ENCODE peak calls at places on chromosomes 7 and 10, in six cellular contexts. One of them, this sample, is unnamed.

GRCh38 chr7:41886257-41886905 is 183.5 kb upstream of the INHBA start:
- DNase-seq in H1: no peak
- DNase-seq in HCT116: no peak
- DNase-seq in K562: no peak
- DNase-seq in A549: no peak
- DNase-seq in SK-N-SH: no peak
- DNase-seq in this sample: peak

GRCh38 chr10:525565-526315 is 163.7 kb downstream of the DIP2C start:
- DNase-seq in HCT116: no peak
- DNase-seq in SK-N-SH: no peak
- DNase-seq in H1: no peak
- DNase-seq in A549: no peak
- DNase-seq in K562: no peak
- DNase-seq in this sample: peak

GRCh38 chr10:30586828-30587227 is 42.7 kb downstream of the LYZL2 start:
- DNase-seq in HCT116: no peak
- DNase-seq in SK-N-SH: no peak
- DNase-seq in H1: no peak
- DNase-seq in A549: no peak
- DNase-seq in K562: no peak
- DNase-seq in this sample: no peak

GRCh38 chr7:34220501-34220900 is 315.2 kb downstream of the BMPER start:
- DNase-seq in HCT116: no peak
- DNase-seq in K562: no peak
- DNase-seq in A549: no peak
- DNase-seq in H1: no peak
- DNase-seq in SK-N-SH: no peak
- DNase-seq in this sample: no peak

GRCh38 chr10:54769051-54769450 is 32.0 kb downstream of the PCDH15 start:
- DNase-seq in HCT116: no peak
- DNase-seq in K562: no peak
- DNase-seq in A549: no peak
- DNase-seq in SK-N-SH: no peak
- DNase-seq in H1: no peak
- DNase-seq in this sample: no peak

GRCh38 chr7:24831240-24831639 is 74.0 kb upstream of the GSDME start:
- DNase-seq in K562: no peak
- DNase-seq in A549: no peak
- DNase-seq in SK-N-SH: no peak
- DNase-seq in H1: no peak
- DNase-seq in HCT116: no peak
- DNase-seq in this sample: peak

GRCh38 chr10:97101166-97101940 is 84.4 kb downstream of the SLIT1 start:
- DNase-seq in H1: no peak
- DNase-seq in SK-N-SH: no peak
- DNase-seq in A549: no peak
- DNase-seq in K562: no peak
- DNase-seq in HCT116: no peak
- DNase-seq in this sample: no peak

GRCh38 chr10:133261726-133262325 is 14.8 kb downstream of the ADAM8 start:
- DNase-seq in A549: peak
- DNase-seq in K562: peak
- DNase-seq in SK-N-SH: peak
- DNase-seq in HCT116: no peak
- DNase-seq in H1: no peak
- DNase-seq in this sample: peak

GRCh38 chr7:128453836-128454804 is 1.6 kb upstream of the HILPDA start:
- DNase-seq in HCT116: no peak
- DNase-seq in K562: no peak
- DNase-seq in H1: no peak
- DNase-seq in SK-N-SH: peak
- DNase-seq in A549: no peak
- DNase-seq in this sample: peak

GRCh38 chr10:134743-135600 is at the start of gene ZMYND11:
- DNase-seq in A549: no peak
- DNase-seq in K562: peak
- DNase-seq in SK-N-SH: peak
- DNase-seq in HCT116: no peak
- DNase-seq in H1: no peak
- DNase-seq in this sample: peak

GRCh38 chr7:10121641-10122040 is 852.0 kb upstream of the PHF14 start:
- DNase-seq in H1: no peak
- DNase-seq in HCT116: no peak
- DNase-seq in A549: no peak
- DNase-seq in SK-N-SH: peak
- DNase-seq in K562: no peak
- DNase-seq in this sample: no peak

GRCh38 chr10:124917168-124917938 is 24.6 kb upstream of the ZRANB1 start:
- DNase-seq in HCT116: no peak
- DNase-seq in H1: no peak
- DNase-seq in K562: peak
- DNase-seq in A549: peak
- DNase-seq in SK-N-SH: peak
- DNase-seq in this sample: peak

GRCh38 chr10:30043476-30044270 is 15.7 kb downstream of the JCAD start:
- DNase-seq in K562: no peak
- DNase-seq in A549: no peak
- DNase-seq in SK-N-SH: no peak
- DNase-seq in H1: no peak
- DNase-seq in HCT116: no peak
- DNase-seq in this sample: no peak

GRCh38 chr10:79376078-79376628 is 28.9 kb downstream of the PPIF start:
- DNase-seq in H1: no peak
- DNase-seq in HCT116: no peak
- DNase-seq in K562: no peak
- DNase-seq in A549: no peak
- DNase-seq in SK-N-SH: no peak
- DNase-seq in this sample: no peak

GRCh38 chr7:145036592-145037386 is 200.9 kb upstream of the TPK1 start:
- DNase-seq in H1: peak
- DNase-seq in K562: peak
- DNase-seq in SK-N-SH: peak
- DNase-seq in A549: peak
- DNase-seq in HCT116: peak
- DNase-seq in this sample: peak

GRCh38 chr7:86644282-86645173 is 819 bp downstream of the GRM3 start:
- DNase-seq in HCT116: no peak
- DNase-seq in K562: no peak
- DNase-seq in A549: no peak
- DNase-seq in SK-N-SH: peak
- DNase-seq in H1: no peak
- DNase-seq in this sample: no peak

GRCh38 chr7:101519324-101520017 is 109.6 kb downstream of the MYL10 start:
- DNase-seq in A549: no peak
- DNase-seq in HCT116: no peak
- DNase-seq in SK-N-SH: no peak
- DNase-seq in H1: no peak
- DNase-seq in K562: no peak
- DNase-seq in this sample: peak

GRCh38 chr10:13840036-13840435 is 253.3 kb downstream of the PRPF18 start:
- DNase-seq in SK-N-SH: no peak
- DNase-seq in A549: no peak
- DNase-seq in K562: no peak
- DNase-seq in H1: no peak
- DNase-seq in HCT116: no peak
- DNase-seq in this sample: no peak

GRCh38 chr10:30056767-30057355 is 2.5 kb downstream of the JCAD start:
- DNase-seq in A549: no peak
- DNase-seq in SK-N-SH: no peak
- DNase-seq in K562: no peak
- DNase-seq in HCT116: peak
- DNase-seq in H1: no peak
- DNase-seq in this sample: no peak

GRCh38 chr10:81031774-81032173 is 494.1 kb downstream of the SH2D4B start:
- DNase-seq in H1: no peak
- DNase-seq in A549: no peak
- DNase-seq in SK-N-SH: no peak
- DNase-seq in K562: no peak
- DNase-seq in HCT116: no peak
- DNase-seq in this sample: no peak

GRCh38 chr10:101616415-101617101 is 28.4 kb downstream of the DPCD start:
- DNase-seq in H1: no peak
- DNase-seq in K562: no peak
- DNase-seq in A549: no peak
- DNase-seq in SK-N-SH: peak
- DNase-seq in HCT116: no peak
- DNase-seq in this sample: no peak

GRCh38 chr7:25117226-25118047 is 7.6 kb downstream of the CYCS start:
- DNase-seq in A549: no peak
- DNase-seq in H1: no peak
- DNase-seq in SK-N-SH: no peak
- DNase-seq in K562: peak
- DNase-seq in HCT116: no peak
- DNase-seq in this sample: peak

GRCh38 chr10:52879181-52879607 is 106.6 kb upstream of the MBL2 start:
- DNase-seq in HCT116: no peak
- DNase-seq in K562: no peak
- DNase-seq in SK-N-SH: no peak
- DNase-seq in H1: no peak
- DNase-seq in A549: no peak
- DNase-seq in this sample: peak

GRCh38 chr10:104028146-104028545 is 57.5 kb downstream of the COL17A1 start:
- DNase-seq in H1: no peak
- DNase-seq in HCT116: peak
- DNase-seq in A549: peak
- DNase-seq in K562: no peak
- DNase-seq in SK-N-SH: peak
- DNase-seq in this sample: peak

GRCh38 chr10:17023386-17024298 is 106.0 kb downstream of the CUBN start:
- DNase-seq in HCT116: peak
- DNase-seq in H1: no peak
- DNase-seq in A549: peak
- DNase-seq in K562: peak
- DNase-seq in SK-N-SH: no peak
- DNase-seq in this sample: peak

GRCh38 chr7:151601521-151602305 is 82.0 kb upstream of the RHEB start:
- DNase-seq in HCT116: no peak
- DNase-seq in A549: no peak
- DNase-seq in SK-N-SH: no peak
- DNase-seq in H1: no peak
- DNase-seq in K562: no peak
- DNase-seq in this sample: no peak
- TF ChIP-seq RAD21 in HCT116: no peak
- TF ChIP-seq RAD21 in A549: no peak
- TF ChIP-seq RAD21 in SK-N-SH: no peak
- TF ChIP-seq RAD21 in H1: no peak
- TF ChIP-seq RAD21 in K562: no peak
- TF ChIP-seq RAD21 in this sample: no peak

DNA sequence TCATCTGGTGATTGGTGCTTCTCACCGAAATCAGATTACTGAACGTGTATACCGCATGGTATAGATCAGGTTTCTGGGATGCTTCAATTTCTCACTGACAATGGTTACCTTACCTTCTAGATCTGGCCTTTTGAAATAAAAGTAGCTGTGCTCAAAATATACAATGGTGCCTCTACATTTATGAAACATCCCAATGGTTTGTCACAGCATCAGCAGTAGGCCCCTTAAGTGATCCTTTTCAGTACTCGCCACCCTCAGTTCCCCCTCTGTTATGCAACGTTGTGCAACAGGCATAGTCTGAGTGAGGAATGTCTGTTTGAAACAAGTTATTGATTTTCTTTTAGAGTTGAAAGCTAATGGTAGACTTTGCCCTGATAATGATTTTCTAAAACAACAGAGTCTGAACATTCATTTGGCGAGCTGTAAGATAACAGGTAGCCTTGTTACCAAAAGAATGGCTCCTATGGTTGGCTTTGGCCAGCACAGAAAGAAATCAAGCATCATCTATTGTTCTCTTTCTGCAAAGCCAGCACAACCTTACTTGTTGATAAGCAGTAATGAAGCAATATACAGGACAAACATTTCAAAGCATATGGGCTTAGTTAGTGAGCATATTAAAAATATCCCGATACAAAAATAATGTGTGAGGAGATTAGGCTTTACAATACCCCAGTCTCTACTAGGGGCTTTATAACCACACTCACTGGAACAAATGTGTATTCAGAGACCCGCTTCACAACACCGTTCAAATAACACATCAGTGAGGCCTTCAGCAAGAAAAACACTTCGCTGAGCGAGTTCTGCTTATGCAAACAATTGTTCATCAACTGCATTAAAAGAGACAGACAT is 693.7 kb downstream of the PARD3 start:
- DNase-seq in K562: no peak
- DNase-seq in A549: no peak
- DNase-seq in H1: no peak
- DNase-seq in SK-N-SH: no peak
- DNase-seq in HCT116: no peak
- DNase-seq in this sample: no peak
- H3K4me3 ChIP-seq in K562: no peak
- H3K4me3 ChIP-seq in A549: no peak
- H3K4me3 ChIP-seq in H1: no peak
- H3K4me3 ChIP-seq in SK-N-SH: no peak
- H3K4me3 ChIP-seq in HCT116: no peak
- H3K4me3 ChIP-seq in this sample: no peak

GRCh38 chr7:155288055-155288454 is 9.6 kb upstream of the INSIG1 start:
- DNase-seq in K562: no peak
- DNase-seq in SK-N-SH: no peak
- DNase-seq in A549: no peak
- DNase-seq in H1: no peak
- DNase-seq in HCT116: no peak
- DNase-seq in this sample: no peak
- TF ChIP-seq RAD21 in K562: no peak
- TF ChIP-seq RAD21 in SK-N-SH: no peak
- TF ChIP-seq RAD21 in A549: no peak
- TF ChIP-seq RAD21 in H1: no peak
- TF ChIP-seq RAD21 in HCT116: no peak
- TF ChIP-seq RAD21 in this sample: no peak

GRCh38 chr10:24360286-24361127 is 151.6 kb downstream of the KIAA1217 start:
- DNase-seq in HCT116: peak
- DNase-seq in K562: peak
- DNase-seq in H1: no peak
- DNase-seq in SK-N-SH: peak
- DNase-seq in A549: peak
- DNase-seq in this sample: peak

GRCh38 chr10:24355289-24355688 is 146.4 kb downstream of the KIAA1217 start:
- DNase-seq in SK-N-SH: no peak
- DNase-seq in A549: no peak
- DNase-seq in HCT116: no peak
- DNase-seq in H1: no peak
- DNase-seq in K562: no peak
- DNase-seq in this sample: no peak

GRCh38 chr10:24353319-24353718 is 144.4 kb downstream of the KIAA1217 start:
- DNase-seq in A549: no peak
- DNase-seq in SK-N-SH: no peak
- DNase-seq in K562: no peak
- DNase-seq in H1: no peak
- DNase-seq in HCT116: no peak
- DNase-seq in this sample: no peak

GRCh38 chr10:24358022-24358421 is 149.1 kb downstream of the KIAA1217 start:
- DNase-seq in HCT116: no peak
- DNase-seq in A549: no peak
- DNase-seq in SK-N-SH: no peak
- DNase-seq in K562: no peak
- DNase-seq in H1: no peak
- DNase-seq in this sample: no peak

GRCh38 chr10:24357344-24358021 is 148.5 kb downstream of the KIAA1217 start:
- DNase-seq in H1: peak
- DNase-seq in A549: no peak
- DNase-seq in K562: no peak
- DNase-seq in SK-N-SH: no peak
- DNase-seq in HCT116: no peak
- DNase-seq in this sample: no peak
- H3K4me3 ChIP-seq in H1: no peak
- H3K4me3 ChIP-seq in A549: no peak
- H3K4me3 ChIP-seq in K562: no peak
- H3K4me3 ChIP-seq in SK-N-SH: no peak
- H3K4me3 ChIP-seq in HCT116: no peak
- H3K4me3 ChIP-seq in this sample: no peak